ENCODE peak calls at places on chromosomes 13 and 19, in seven cellular contexts. U is posterior cingulate gyrus; X is stimulated activated naive CD4-positive, alpha-beta T cell treated with Interleukin-2 at 50 U/mL for 16 hours; Y is heart right ventricle; N is GDM1; G is stimulated activated CD4-positive, alpha-beta T cell treated with anti-CD3 and anti-CD28 coated beads, TNF-alpha, amount 100 ng/mL, for 1 hour; F is AG10803. A is an unnamed sample.

GRCh38 chr13:39129253-39129652 is 91.0 kb downstream of the NHLRC3 start:
- DNase-seq in U (no peak), X (no peak), G (no peak), N (no peak), Y (no peak), F (no peak), A (no peak)

GRCh38 chr13:29948791-29949190 is 98.4 kb upstream of the UBL3 start:
- DNase-seq in X (no peak), Y (no peak), U (no peak), N (no peak), F (no peak), G (no peak), A (no peak)

GRCh38 chr19:7916137-7916907 is 1.7 kb downstream of the TGFBR3L start:
- DNase-seq in N (no peak), F (no peak), G (no peak), U (peak), X (peak), Y (no peak), A (peak)

GRCh38 chr19:46303702-46304397 is 7.0 kb downstream of the HIF3A start:
- DNase-seq in G (no peak), F (no peak), N (no peak), X (no peak), U (no peak), Y (peak), A (peak)

GRCh38 chr13:112056284-112056727 is 10.6 kb upstream of the SOX1 start:
- DNase-seq in X (no peak), Y (no peak), F (no peak), U (peak), G (no peak), N (no peak), A (no peak)

GRCh38 chr19:50207730-50208129 is 4.3 kb downstream of the MYH14 start:
- DNase-seq in X (no peak), G (no peak), F (no peak), Y (no peak), U (peak), N (no peak), A (no peak)

GRCh38 chr19:18431351-18432197 is 6.4 kb downstream of the ISYNA1 start:
- DNase-seq in X (no peak), F (no peak), N (no peak), G (no peak), Y (peak), U (no peak), A (no peak)

GRCh38 chr19:29837448-29837961 is 25.7 kb downstream of the CCNE1 start:
- DNase-seq in Y (no peak), G (no peak), F (no peak), N (no peak), U (peak), X (peak), A (no peak)

GRCh38 chr13:44523176-44524017 is 52.7 kb downstream of the TSC22D1 start:
- DNase-seq in U (no peak), Y (no peak), F (peak), N (no peak), X (no peak), G (no peak), A (peak)

GRCh38 chr19:6164906-6165531 is 29.6 kb downstream of the ACSBG2 start:
- DNase-seq in U (no peak), X (no peak), Y (no peak), N (no peak), F (no peak), G (no peak), A (peak)

GRCh38 chr13:75798353-75799245 is 162.5 kb downstream of the LMO7 start:
- DNase-seq in U (no peak), F (peak), X (no peak), Y (no peak), N (no peak), G (no peak), A (peak)

GRCh38 chr13:50915562-50915961 is 6.0 kb downstream of the RNASEH2B start:
- DNase-seq in N (no peak), X (no peak), G (no peak), F (no peak), Y (no peak), U (no peak), A (no peak)

GRCh38 chr19:45424191-45425058 is 708 bp upstream of the ERCC1 start:
- DNase-seq in U (no peak), N (peak), X (peak), G (no peak), Y (peak), F (peak), A (peak)

GRCh38 chr19:38701455-38702063 is 42.7 kb downstream of the CAPN12 start:
- DNase-seq in N (no peak), U (peak), F (peak), G (no peak), Y (no peak), X (no peak), A (no peak)

GRCh38 chr13:34647379-34647778 is 294.7 kb upstream of the NBEA start:
- DNase-seq in N (no peak), F (no peak), X (no peak), U (no peak), Y (no peak), G (no peak), A (peak)

GRCh38 chr19:41774515-41774980 is 19.2 kb downstream of the CEACAM6 start:
- DNase-seq in Y (no peak), N (no peak), X (peak), F (no peak), U (no peak), G (peak), A (peak)

GRCh38 chr13:20713751-20714150 is 10.3 kb downstream of the IL17D start:
- DNase-seq in N (peak), F (peak), U (peak), G (no peak), X (no peak), Y (no peak), A (no peak)

GRCh38 chr13:101493541-101493940 is 41.1 kb downstream of the ITGBL1 start:
- DNase-seq in Y (no peak), G (no peak), N (no peak), U (no peak), X (no peak), F (no peak), A (no peak)

GRCh38 chr13:20828540-20829364 is 55.0 kb upstream of the EEF1AKMT1 start:
- DNase-seq in U (no peak), Y (no peak), X (no peak), N (peak), F (peak), G (no peak), A (peak)

GRCh38 chr13:112113355-112113754 is 46.4 kb downstream of the SOX1 start:
- DNase-seq in N (no peak), G (no peak), F (no peak), U (no peak), Y (no peak), X (no peak), A (no peak)

GRCh38 chr13:105334211-105334610 is 1201.3 kb downstream of the EFNB2 start:
- DNase-seq in F (peak), X (no peak), G (no peak), N (no peak), U (no peak), Y (no peak), A (no peak)

GRCh38 chr19:14432817-14433453 is at the start of gene PKN1:
- DNase-seq in F (peak), N (peak), X (peak), Y (peak), U (peak), G (no peak), A (no peak)

GRCh38 chr19:50312967-50313811 is 16.0 kb downstream of the KCNC3 start:
- DNase-seq in Y (no peak), N (no peak), F (no peak), G (no peak), U (peak), X (no peak), A (no peak)

GRCh38 chr19:3443840-3444694 is 36.3 kb downstream of the SMIM24 start:
- DNase-seq in Y (peak), G (no peak), X (no peak), N (peak), F (no peak), U (peak), A (no peak)

GRCh38 chr13:70432276-70432805 is 324.1 kb upstream of the KLHL1 start:
- DNase-seq in X (no peak), G (no peak), N (no peak), F (no peak), Y (no peak), U (no peak), A (no peak)